ENCODE peak calls at places on chromosomes 2 and 18, in four cellular contexts. Z is A549, N is K562, K is HepG2. R is an unnamed sample.
A peak's percentile ranks its signal among the peaks of the same experiment; 100 is the strongest.

GRCh38 chr18:42860011-42860410 is 255.5 kb downstream of the RIT2 start:
- DNase-seq in Z (no peak), N (no peak), K (no peak), R (no peak)

GRCh38 chr2:234308073-234308813 is 188.6 kb downstream of the ARL4C start:
- DNase-seq in Z (peak; percentile 86), N (no peak), K (no peak), R (no peak)

GRCh38 chr2:31067259-31067658 is 71.0 kb downstream of the GALNT14 start:
- DNase-seq in Z (no peak), N (peak; percentile 18), K (no peak), R (no peak)

GRCh38 chr2:145687445-145688104 is 1167.7 kb upstream of the ZEB2 start:
- DNase-seq in Z (no peak), N (no peak), K (no peak), R (no peak)

GRCh38 chr2:28394331-28394877 is 1.7 kb downstream of the FOSL2 start:
- DNase-seq in Z (peak; percentile 44), N (no peak), K (no peak), R (no peak)

GRCh38 chr18:23377669-23378469 is 75.2 kb upstream of the RIOK3 start:
- DNase-seq in Z (peak; percentile 51), N (peak; percentile 25), K (peak; percentile 60), R (peak; percentile 39)

GRCh38 chr2:65402339-65402738 is 30.1 kb downstream of the SPRED2 start:
- DNase-seq in Z (no peak), N (no peak), K (no peak), R (no peak)

GRCh38 chr2:126852361-126852760 is 46.3 kb upstream of the TEX51 start:
- DNase-seq in Z (no peak), N (no peak), K (no peak), R (no peak)

GRCh38 chr18:22108674-22109073 is 60.7 kb upstream of the GATA6 start:
- DNase-seq in Z (peak; percentile 32), N (peak; percentile 25), K (peak; percentile 47), R (no peak)

GRCh38 chr2:240149943-240150784 is 9.7 kb upstream of the OTOS start:
- DNase-seq in Z (peak; percentile 47), N (peak; percentile 37), K (peak; percentile 40), R (no peak)

GRCh38 chr2:71891155-71891554 is 256.5 kb downstream of the CYP26B1 start:
- DNase-seq in Z (no peak), N (no peak), K (no peak), R (no peak)

GRCh38 chr18:35095983-35096676 is 54.9 kb downstream of the MAPRE2 start:
- DNase-seq in Z (no peak), N (peak; percentile 35), K (no peak), R (peak; percentile 3)

GRCh38 chr18:74334242-74334893 is 18.7 kb downstream of the C18orf63 start:
- DNase-seq in Z (no peak), N (no peak), K (no peak), R (no peak)

GRCh38 chr2:205716126-205716525 is 33.8 kb downstream of the NRP2 start:
- DNase-seq in Z (peak; percentile 75), N (peak; percentile 72), K (no peak), R (no peak)

GRCh38 chr2:242059566-242059965 is 190.0 kb downstream of the RTP5 start:
- DNase-seq in Z (no peak), N (no peak), K (no peak), R (no peak)

GRCh38 chr2:69171829-69172228 is 158.8 kb downstream of the ANTXR1 start:
- DNase-seq in Z (no peak), N (no peak), K (no peak), R (no peak)

GRCh38 chr2:240399419-240400318 is 35.8 kb upstream of the GPC1 start:
- DNase-seq in Z (no peak), N (no peak), K (no peak), R (no peak)

GRCh38 chr2:97005353-97005752 is 19.0 kb upstream of the FAM178B start:
- DNase-seq in Z (peak; percentile 25), N (no peak), K (peak; percentile 16), R (no peak)

GRCh38 chr2:142165790-142166189 is 35.0 kb upstream of the LRP1B start:
- DNase-seq in Z (peak; percentile 67), N (no peak), K (peak; percentile 38), R (peak; percentile 37)

GRCh38 chr2:139214806-139215205 is 434.6 kb upstream of the NXPH2 start:
- DNase-seq in Z (no peak), N (no peak), K (no peak), R (no peak)

GRCh38 chr2:157194097-157194688 is 63.3 kb upstream of the GALNT5 start:
- DNase-seq in Z (peak; percentile 63), N (peak; percentile 84), K (peak; percentile 46), R (no peak)

GRCh38 chr2:70767094-70767698 is 804 bp downstream of the ADD2 start:
- DNase-seq in Z (peak; percentile 42), N (peak; percentile 55), K (no peak), R (no peak)

GRCh38 chr2:98134138-98134537 is 47.2 kb downstream of the VWA3B start:
- DNase-seq in Z (no peak), N (peak; percentile 8), K (no peak), R (peak; percentile 15)

GRCh38 chr18:48452863-48453323 is 43.7 kb upstream of the ZBTB7C start:
- DNase-seq in Z (no peak), N (no peak), K (peak; percentile 85), R (no peak)

GRCh38 chr18:75207298-75208054 is 1.5 kb downstream of the PTGR3 start:
- DNase-seq in Z (no peak), N (peak; percentile 26), K (peak; percentile 44), R (no peak)

GRCh38 chr2:179177694-179178093 is 86.9 kb downstream of the SESTD1 start:
- DNase-seq in Z (no peak), N (no peak), K (no peak), R (no peak)

GRCh38 chr2:122072666-122073065 is 317.2 kb downstream of the TSN start:
- DNase-seq in Z (no peak), N (no peak), K (no peak), R (no peak)

GRCh38 chr2:237464757-237465391 is 22.2 kb upstream of the MLPH start:
- DNase-seq in Z (no peak), N (no peak), K (no peak), R (no peak)

GRCh38 chr2:133641942-133642341 is 73.7 kb upstream of the NCKAP5 start:
- DNase-seq in Z (no peak), N (no peak), K (no peak), R (no peak)

GRCh38 chr18:60372598-60372997 is at the start of gene MC4R:
- DNase-seq in Z (peak; percentile 29), N (no peak), K (no peak), R (no peak)

GRCh38 chr2:36374586-36374985 is 19.0 kb downstream of the CRIM1 start:
- DNase-seq in Z (peak; percentile 62), N (no peak), K (no peak), R (no peak)

GRCh38 chr2:70123051-70123828 is 36.0 kb downstream of the PCBP1 start:
- DNase-seq in Z (no peak), N (peak; percentile 79), K (no peak), R (no peak)

GRCh38 chr2:168138369-168138768 is 109.0 kb downstream of the STK39 start:
- DNase-seq in Z (no peak), N (no peak), K (no peak), R (no peak)

GRCh38 chr2:25310965-25311865 is 30.5 kb downstream of the DNMT3A start:
- DNase-seq in Z (no peak), N (no peak), K (peak; percentile 32), R (no peak)

GRCh38 chr2:493278-493677 is 183.9 kb downstream of the TMEM18 start:
- DNase-seq in Z (no peak), N (no peak), K (no peak), R (no peak)

DNA sequence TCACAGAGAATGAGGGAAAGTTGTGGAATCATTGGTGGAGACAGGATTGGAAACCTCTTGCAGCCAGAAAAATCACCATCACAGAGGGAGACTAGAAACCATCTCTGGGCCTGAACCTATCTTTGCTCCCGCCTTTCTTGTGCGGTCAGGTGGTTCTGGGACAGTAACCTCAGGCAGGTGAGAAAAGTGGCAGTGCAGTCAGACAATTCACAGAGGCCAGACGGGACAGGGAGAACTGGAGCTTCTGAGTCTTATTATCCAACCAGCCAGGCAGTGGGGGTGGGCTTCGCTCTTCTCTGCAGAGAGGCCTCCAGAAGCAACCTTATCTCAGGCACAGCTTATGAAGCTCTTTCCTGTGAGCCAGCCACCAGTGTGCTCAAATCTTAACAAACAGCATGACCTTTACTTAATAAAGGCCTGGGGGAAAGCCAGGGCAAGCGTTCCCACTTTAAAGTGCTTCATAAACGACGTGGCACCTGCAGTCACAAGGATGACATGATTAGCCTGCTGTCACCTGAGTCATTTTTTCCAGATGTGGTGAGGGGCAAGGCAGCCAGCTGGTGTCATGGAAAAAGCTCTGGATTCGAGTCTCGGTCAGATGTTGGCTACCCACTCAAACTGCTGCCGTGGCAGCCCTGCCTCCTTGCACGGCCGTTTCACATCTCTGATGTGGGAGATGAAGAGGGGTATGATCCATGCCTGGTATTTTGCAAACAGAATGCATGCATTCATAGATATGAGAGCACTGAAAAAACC is 109.7 kb downstream of the B3GNT2 start:
- DNase-seq in Z (no peak), N (peak; percentile 90), K (no peak), R (peak; percentile 69)
- TF ChIP-seq ESRRA in Z (no peak), N (no peak), K (no peak), R (no peak)

GRCh38 chr2:170361359-170361936 is 183.5 kb downstream of the MYO3B start:
- DNase-seq in Z (peak; percentile 64), N (peak; percentile 90), K (peak; percentile 48), R (peak; percentile 26)
- TF ChIP-seq MYC in Z (no peak), N (no peak), K (no peak), R (no peak)

GRCh38 chr2:231927566-231927890 is 1.3 kb upstream of the NPPC start:
- DNase-seq in Z (no peak), N (no peak), K (no peak), R (no peak)
- H3K4me1 ChIP-seq in Z (peaks cover 4% of the 10 kb centered on the region), N (peaks cover 30% of the 10 kb centered on the region), K (peaks cover 44% of the 10 kb centered on the region), R (peaks cover 13% of the 10 kb centered on the region)

DNA sequence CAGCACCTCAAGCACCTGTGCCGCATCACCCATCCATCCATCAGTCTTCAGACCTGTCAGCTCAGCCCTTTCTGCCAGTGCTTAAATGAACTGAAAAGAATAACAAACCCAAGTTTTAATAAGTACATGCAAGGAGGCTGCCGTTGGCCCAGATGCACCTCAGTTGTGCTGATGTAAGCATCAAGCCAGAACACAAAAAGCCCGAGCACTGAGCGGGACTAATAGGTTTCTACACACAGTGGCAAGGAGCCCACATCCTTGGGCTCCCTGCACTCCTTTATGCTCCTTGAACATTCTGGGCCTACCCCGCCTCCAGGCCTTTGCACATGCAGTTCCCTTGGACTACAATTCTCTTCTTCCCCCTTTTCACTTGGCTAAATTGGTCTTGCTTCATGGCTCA is 165.6 kb downstream of the ALK start:
- DNase-seq in Z (no peak), N (no peak), K (no peak), R (no peak)
- TF ChIP-seq ESRRA in Z (no peak), N (no peak), K (no peak), R (no peak)

R was measured in GM12878.